ENCODE peak calls at places on chromosomes 7 and 10, in five cellular contexts. E, I, P, N and Z are unnamed samples.

GRCh38 chr7:573496-574295 is 54.0 kb upstream of the PDGFA start:
- DNase-seq in N (no peak), I (no peak), P (no peak), E (no peak), Z (no peak)

GRCh38 chr7:38189256-38189938 is 11.4 kb downstream of the STARD3NL start:
- DNase-seq in E (no peak), I (no peak), N (no peak), P (no peak), Z (no peak)

GRCh38 chr7:132709971-132710567 is 133.8 kb upstream of the PLXNA4 start:
- DNase-seq in N (peak; percentile 49), E (peak; percentile 10), I (peak; percentile 63), P (no peak), Z (peak; percentile 25)

GRCh38 chr7:116585392-116585791 is 60.6 kb downstream of the CAV1 start:
- DNase-seq in P (no peak), E (no peak), I (no peak), N (no peak), Z (no peak)

GRCh38 chr7:133815677-133816210 is 311.4 kb upstream of the LRGUK start:
- DNase-seq in P (no peak), N (no peak), I (no peak), E (peak; percentile 97), Z (no peak)

GRCh38 chr7:104230606-104231005 is 22.8 kb upstream of the ORC5 start:
- DNase-seq in N (no peak), I (no peak), P (no peak), E (no peak), Z (no peak)

GRCh38 chr7:130091999-130092398 is 21.7 kb downstream of the KLHDC10 start:
- DNase-seq in I (no peak), N (no peak), P (no peak), E (no peak), Z (no peak)

GRCh38 chr7:138564365-138564764 is 104.3 kb downstream of the TRIM24 start:
- DNase-seq in E (peak; percentile 51), P (no peak), I (no peak), N (no peak), Z (no peak)

GRCh38 chr7:120480472-120480871 is 207.5 kb downstream of the KCND2 start:
- DNase-seq in N (no peak), I (no peak), E (no peak), P (no peak), Z (no peak)

GRCh38 chr10:52198540-52198939 is 115.5 kb upstream of the DKK1 start:
- DNase-seq in E (no peak), I (no peak), N (no peak), P (no peak), Z (no peak)

GRCh38 chr10:71060636-71061426 is 151.5 kb upstream of the UNC5B start:
- DNase-seq in I (no peak), P (no peak), E (no peak), N (no peak), Z (no peak)

GRCh38 chr7:43164757-43165156 is 52.3 kb downstream of the HECW1 start:
- DNase-seq in N (no peak), I (no peak), P (peak; percentile 61), E (no peak), Z (peak; percentile 52)

GRCh38 chr7:128148676-128149075 is 92.4 kb upstream of the LEP start:
- DNase-seq in I (no peak), P (no peak), N (no peak), E (no peak), Z (no peak)

GRCh38 chr10:78318305-78318704 is 284.6 kb downstream of the RPS24 start:
- DNase-seq in P (no peak), I (no peak), E (no peak), N (no peak), Z (no peak)

GRCh38 chr7:18760046-18760445 is 264.5 kb downstream of the HDAC9 start:
- DNase-seq in N (no peak), I (no peak), E (no peak), P (no peak), Z (no peak)

GRCh38 chr10:128178319-128178937 is 52.2 kb upstream of the MKI67 start:
- DNase-seq in I (peak; percentile 73), P (no peak), E (peak; percentile 33), N (peak; percentile 9), Z (peak; percentile 61)

GRCh38 chr7:32560075-32560474 is 64.8 kb downstream of the AVL9 start:
- DNase-seq in N (no peak), P (no peak), E (no peak), I (no peak), Z (no peak)

GRCh38 chr7:6093375-6093774 is 62.2 kb downstream of the ANKRD61 start:
- DNase-seq in N (no peak), I (no peak), E (no peak), P (no peak), Z (no peak)

GRCh38 chr7:30657131-30657530 is 25.1 kb downstream of the CRHR2 start:
- DNase-seq in E (no peak), N (no peak), P (no peak), I (no peak), Z (no peak)

GRCh38 chr10:44909910-44910309 is 1.2 kb upstream of the TMEM72 start:
- DNase-seq in I (no peak), N (no peak), P (no peak), E (no peak), Z (no peak)

GRCh38 chr10:44906476-44906875 is 4.7 kb upstream of the TMEM72 start:
- DNase-seq in I (no peak), N (no peak), P (no peak), E (no peak), Z (no peak)

GRCh38 chr10:44908936-44909335 is 2.2 kb upstream of the TMEM72 start:
- DNase-seq in N (no peak), P (no peak), E (no peak), I (no peak), Z (no peak)

GRCh38 chr10:44908071-44908709 is 2.9 kb upstream of the TMEM72 start:
- DNase-seq in P (no peak), E (no peak), N (no peak), I (peak; percentile 53), Z (no peak)

DNA sequence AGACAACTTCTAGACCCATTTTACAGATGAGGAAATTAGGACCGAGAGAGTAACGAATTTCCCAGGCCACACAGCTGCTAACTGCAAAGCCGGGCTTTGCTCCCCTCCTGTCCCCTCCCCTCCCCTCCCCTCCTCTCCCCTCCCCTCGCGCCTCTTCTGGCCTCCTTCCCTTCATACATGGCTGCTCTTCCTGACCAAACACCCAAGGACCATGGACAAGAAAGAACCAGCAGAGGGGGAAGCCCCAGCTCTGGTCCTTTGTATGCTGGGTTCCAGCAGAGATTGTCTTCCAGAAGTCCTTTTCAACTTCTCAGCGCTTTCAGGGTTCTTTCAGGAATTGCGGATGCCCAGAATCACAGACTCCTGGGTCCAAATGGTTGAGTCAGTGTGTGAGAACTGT is 3.6 kb upstream of the TMEM72 start:
- DNase-seq in E (no peak), P (no peak), N (no peak), I (no peak), Z (no peak)
- H3K4me3 ChIP-seq in E (no peak overlapping the region), P (no peak overlapping the region), N (no peak overlapping the region), I (no peak overlapping the region), Z (no peak overlapping the region)

GRCh38 chr10:6008497-6009142 is 31.3 kb upstream of the IL15RA start:
- DNase-seq in P (no peak), N (no peak), I (no peak), E (no peak), Z (no peak)

GRCh38 chr10:6009961-6010360 is 32.6 kb upstream of the IL15RA start:
- DNase-seq in N (no peak), I (no peak), P (no peak), E (no peak), Z (no peak)

GRCh38 chr10:6006991-6007390 is 29.6 kb upstream of the IL15RA start:
- DNase-seq in P (no peak), N (no peak), E (no peak), I (no peak), Z (no peak)

GRCh38 chr10:6010569-6010968 is 33.2 kb upstream of the IL15RA start:
- DNase-seq in P (no peak), I (no peak), N (no peak), E (no peak), Z (no peak)

DNA sequence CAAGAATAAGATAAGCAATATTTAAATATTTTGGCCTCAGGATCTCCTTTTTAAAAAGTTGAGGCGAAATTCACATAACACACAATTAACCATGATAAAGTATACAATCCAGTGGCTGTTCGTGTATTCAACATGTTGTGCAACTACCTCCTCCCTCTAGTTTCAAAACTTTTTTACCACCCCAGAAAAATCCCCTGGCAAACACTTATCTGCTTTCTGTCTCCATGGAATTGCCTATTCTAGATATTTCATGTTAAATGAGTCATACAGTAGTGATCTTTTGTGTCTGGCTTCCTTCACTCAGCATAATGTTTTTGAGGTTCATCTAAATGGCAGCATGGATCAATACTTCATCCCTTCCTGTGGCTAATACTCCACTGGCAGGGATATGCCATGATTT is 31.8 kb upstream of the IL15RA start:
- DNase-seq in N (no peak), I (no peak), E (no peak), P (no peak), Z (no peak)
- TF ChIP-seq HDAC2 in N (no peak), I (no peak), E (no peak), P (no peak), Z (no peak)

GRCh38 chr10:1309969-1310789 is 254.0 kb downstream of the WDR37 start:
- DNase-seq in P (no peak), N (no peak), I (peak; percentile 66), E (no peak), Z (no peak)
- H3K4me3 ChIP-seq in P (no peak overlapping the region), N (no peak overlapping the region), I (no peak overlapping the region), E (no peak overlapping the region), Z (no peak overlapping the region)

DNA sequence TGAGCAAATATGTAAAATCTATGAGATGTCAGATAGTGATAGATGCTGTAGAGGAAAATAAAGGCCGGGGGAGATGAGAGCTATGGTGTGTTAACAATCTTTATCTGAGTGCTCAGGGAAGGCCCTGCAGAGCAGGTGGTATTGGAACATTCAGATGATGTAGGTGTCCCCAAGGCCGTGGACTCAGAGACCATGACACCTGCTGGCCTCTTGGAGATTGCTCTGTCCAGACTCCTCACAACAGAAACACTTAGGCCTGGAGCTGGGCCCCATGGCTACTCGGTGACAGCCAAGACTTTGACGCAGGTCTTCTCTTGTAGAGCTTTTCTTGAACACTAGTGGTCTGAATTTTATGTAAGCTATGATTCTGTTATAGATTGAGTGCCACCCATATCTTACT is 13.3 kb downstream of the AKR1E2 start:
- DNase-seq in P (no peak), N (peak; percentile 22), E (peak; percentile 18), I (no peak), Z (peak; percentile 30)
- TF ChIP-seq HDAC2 in P (no peak), N (no peak), E (no peak), I (no peak), Z (no peak)

GRCh38 chr7:100156331-100157068 is 2.0 kb downstream of the TRAPPC14 start:
- DNase-seq in P (no peak), E (no peak), I (no peak), N (peak; percentile 69), Z (no peak)
- H3K4me3 ChIP-seq in P (peak overlapping the region; percentile 89), E (peak overlapping the region; percentile 92), I (no peak overlapping the region), N (peak overlapping the region; percentile 99), Z (peak overlapping the region; percentile 90)

GRCh38 chr7:27173412-27174076 is 576 bp downstream of the HOXA10 start:
- DNase-seq in P (no peak), E (no peak), I (peak; percentile 73), N (no peak), Z (no peak)
- TF ChIP-seq HDAC2 in P (no peak), E (no peak), I (no peak), N (no peak), Z (no peak)